ENCODE peak calls at places on chromosomes 11 and 22, in ten cellular contexts. One of them, this sample, is unnamed.

GRCh38 chr11:72305077-72305476 is 61.1 kb upstream of the PHOX2A start:
- DNase-seq in heart left ventricle: no peak
- DNase-seq in ovary: no peak
- DNase-seq in endothelial cell of umbilical vein: no peak
- DNase-seq in NB4: no peak
- DNase-seq in HCT116: no peak
- DNase-seq in H54: no peak
- DNase-seq in uterus: no peak
- DNase-seq in IMR-90: no peak
- DNase-seq in GM12891: no peak
- DNase-seq in this sample: no peak

GRCh38 chr11:36398261-36398953 is 102.3 kb downstream of the PRR5L start:
- DNase-seq in heart left ventricle: no peak
- DNase-seq in ovary: no peak
- DNase-seq in endothelial cell of umbilical vein: no peak
- DNase-seq in NB4: no peak
- DNase-seq in HCT116: no peak
- DNase-seq in H54: no peak
- DNase-seq in uterus: no peak
- DNase-seq in IMR-90: no peak
- DNase-seq in GM12891: no peak
- DNase-seq in this sample: no peak

GRCh38 chr22:29700949-29701927 is 18.6 kb upstream of the CABP7 start:
- DNase-seq in heart left ventricle: no peak
- DNase-seq in ovary: no peak
- DNase-seq in endothelial cell of umbilical vein: peak
- DNase-seq in NB4: peak
- DNase-seq in HCT116: peak
- DNase-seq in H54: no peak
- DNase-seq in uterus: no peak
- DNase-seq in IMR-90: peak
- DNase-seq in GM12891: no peak
- DNase-seq in this sample: peak

GRCh38 chr11:74694136-74694535 is 37.1 kb downstream of the CHRDL2 start:
- DNase-seq in heart left ventricle: no peak
- DNase-seq in ovary: no peak
- DNase-seq in endothelial cell of umbilical vein: no peak
- DNase-seq in NB4: no peak
- DNase-seq in HCT116: no peak
- DNase-seq in H54: no peak
- DNase-seq in uterus: no peak
- DNase-seq in IMR-90: peak
- DNase-seq in GM12891: no peak
- DNase-seq in this sample: no peak

GRCh38 chr11:29527391-29527936 is 489.4 kb downstream of the KCNA4 start:
- DNase-seq in heart left ventricle: no peak
- DNase-seq in ovary: no peak
- DNase-seq in endothelial cell of umbilical vein: peak
- DNase-seq in NB4: peak
- DNase-seq in HCT116: peak
- DNase-seq in H54: no peak
- DNase-seq in uterus: no peak
- DNase-seq in IMR-90: peak
- DNase-seq in GM12891: no peak
- DNase-seq in this sample: no peak

GRCh38 chr22:39179841-39180335 is 27.4 kb upstream of the CBX7 start:
- DNase-seq in heart left ventricle: peak
- DNase-seq in ovary: no peak
- DNase-seq in endothelial cell of umbilical vein: no peak
- DNase-seq in NB4: no peak
- DNase-seq in HCT116: no peak
- DNase-seq in H54: no peak
- DNase-seq in uterus: no peak
- DNase-seq in IMR-90: no peak
- DNase-seq in GM12891: no peak
- DNase-seq in this sample: no peak

GRCh38 chr11:69241844-69242582 is 51.9 kb upstream of the MYEOV start:
- DNase-seq in heart left ventricle: no peak
- DNase-seq in ovary: no peak
- DNase-seq in endothelial cell of umbilical vein: peak
- DNase-seq in NB4: peak
- DNase-seq in HCT116: no peak
- DNase-seq in H54: no peak
- DNase-seq in uterus: no peak
- DNase-seq in IMR-90: no peak
- DNase-seq in GM12891: no peak
- DNase-seq in this sample: no peak

GRCh38 chr11:31986201-31986889 is 104.5 kb upstream of the RCN1 start:
- DNase-seq in heart left ventricle: no peak
- DNase-seq in ovary: no peak
- DNase-seq in endothelial cell of umbilical vein: no peak
- DNase-seq in NB4: no peak
- DNase-seq in HCT116: no peak
- DNase-seq in H54: no peak
- DNase-seq in uterus: no peak
- DNase-seq in IMR-90: no peak
- DNase-seq in GM12891: no peak
- DNase-seq in this sample: no peak

GRCh38 chr11:121930004-121930965 is 185.7 kb downstream of the BLID start:
- DNase-seq in heart left ventricle: no peak
- DNase-seq in ovary: no peak
- DNase-seq in endothelial cell of umbilical vein: peak
- DNase-seq in NB4: no peak
- DNase-seq in HCT116: no peak
- DNase-seq in H54: no peak
- DNase-seq in uterus: no peak
- DNase-seq in IMR-90: peak
- DNase-seq in GM12891: no peak
- DNase-seq in this sample: no peak

DNA sequence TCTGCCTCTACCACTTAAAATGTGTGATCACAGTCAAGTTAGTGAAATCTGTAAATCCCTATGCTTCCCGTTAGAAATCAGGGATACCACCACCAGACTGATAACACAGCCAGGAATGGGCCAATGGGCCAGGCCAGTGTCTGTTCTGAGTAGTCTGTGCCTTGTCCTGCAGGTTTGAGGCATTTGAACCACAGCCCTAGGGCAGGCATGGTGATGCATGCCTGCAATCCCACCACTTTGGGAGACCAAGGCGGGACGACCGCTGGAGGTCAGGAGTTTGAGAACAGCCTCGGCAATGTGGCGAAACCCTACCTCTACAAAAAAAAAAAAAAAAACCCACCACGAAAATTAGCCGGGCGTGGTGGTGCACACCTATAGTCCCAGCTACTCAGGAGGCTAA is 12.1 kb upstream of the AHNAK start:
- DNase-seq in heart left ventricle: no peak
- DNase-seq in ovary: peak
- DNase-seq in endothelial cell of umbilical vein: no peak
- DNase-seq in NB4: no peak
- DNase-seq in HCT116: no peak
- DNase-seq in H54: no peak
- DNase-seq in uterus: no peak
- DNase-seq in IMR-90: no peak
- DNase-seq in GM12891: no peak
- DNase-seq in this sample: no peak
- TF ChIP-seq POLR2A in heart left ventricle: no peak
- TF ChIP-seq POLR2A in ovary: no peak
- TF ChIP-seq POLR2A in endothelial cell of umbilical vein: no peak
- TF ChIP-seq POLR2A in NB4: peak
- TF ChIP-seq POLR2A in HCT116: no peak
- TF ChIP-seq POLR2A in H54: no peak
- TF ChIP-seq POLR2A in uterus: no peak
- TF ChIP-seq POLR2A in IMR-90: no peak
- TF ChIP-seq POLR2A in GM12891: peak
- TF ChIP-seq POLR2A in this sample: no peak

GRCh38 chr22:42439021-42439420 is 6.8 kb upstream of the NFAM1 start:
- DNase-seq in heart left ventricle: no peak
- DNase-seq in ovary: no peak
- DNase-seq in endothelial cell of umbilical vein: no peak
- DNase-seq in NB4: peak
- DNase-seq in HCT116: no peak
- DNase-seq in H54: no peak
- DNase-seq in uterus: no peak
- DNase-seq in IMR-90: no peak
- DNase-seq in GM12891: no peak
- DNase-seq in this sample: no peak

GRCh38 chr22:42436402-42436801 is 4.2 kb upstream of the NFAM1 start:
- DNase-seq in heart left ventricle: no peak
- DNase-seq in ovary: no peak
- DNase-seq in endothelial cell of umbilical vein: no peak
- DNase-seq in NB4: no peak
- DNase-seq in HCT116: no peak
- DNase-seq in H54: no peak
- DNase-seq in uterus: no peak
- DNase-seq in IMR-90: no peak
- DNase-seq in GM12891: no peak
- DNase-seq in this sample: no peak

GRCh38 chr22:42439821-42440674 is 7.8 kb upstream of the NFAM1 start:
- DNase-seq in heart left ventricle: peak
- DNase-seq in ovary: no peak
- DNase-seq in endothelial cell of umbilical vein: peak
- DNase-seq in NB4: peak
- DNase-seq in HCT116: no peak
- DNase-seq in H54: peak
- DNase-seq in uterus: peak
- DNase-seq in IMR-90: peak
- DNase-seq in GM12891: no peak
- DNase-seq in this sample: no peak

GRCh38 chr22:42438293-42438650 is 6.1 kb upstream of the NFAM1 start:
- DNase-seq in heart left ventricle: no peak
- DNase-seq in ovary: no peak
- DNase-seq in endothelial cell of umbilical vein: no peak
- DNase-seq in NB4: no peak
- DNase-seq in HCT116: no peak
- DNase-seq in H54: no peak
- DNase-seq in uterus: no peak
- DNase-seq in IMR-90: no peak
- DNase-seq in GM12891: no peak
- DNase-seq in this sample: no peak

GRCh38 chr22:42437488-42438292 is 5.5 kb upstream of the NFAM1 start:
- DNase-seq in heart left ventricle: peak
- DNase-seq in ovary: peak
- DNase-seq in endothelial cell of umbilical vein: peak
- DNase-seq in NB4: peak
- DNase-seq in HCT116: peak
- DNase-seq in H54: peak
- DNase-seq in uterus: peak
- DNase-seq in IMR-90: peak
- DNase-seq in GM12891: peak
- DNase-seq in this sample: peak
- TF ChIP-seq POLR2A in heart left ventricle: no peak
- TF ChIP-seq POLR2A in ovary: peak
- TF ChIP-seq POLR2A in endothelial cell of umbilical vein: no peak
- TF ChIP-seq POLR2A in NB4: no peak
- TF ChIP-seq POLR2A in HCT116: no peak
- TF ChIP-seq POLR2A in H54: no peak
- TF ChIP-seq POLR2A in uterus: no peak
- TF ChIP-seq POLR2A in IMR-90: no peak
- TF ChIP-seq POLR2A in GM12891: no peak
- TF ChIP-seq POLR2A in this sample: no peak

DNA sequence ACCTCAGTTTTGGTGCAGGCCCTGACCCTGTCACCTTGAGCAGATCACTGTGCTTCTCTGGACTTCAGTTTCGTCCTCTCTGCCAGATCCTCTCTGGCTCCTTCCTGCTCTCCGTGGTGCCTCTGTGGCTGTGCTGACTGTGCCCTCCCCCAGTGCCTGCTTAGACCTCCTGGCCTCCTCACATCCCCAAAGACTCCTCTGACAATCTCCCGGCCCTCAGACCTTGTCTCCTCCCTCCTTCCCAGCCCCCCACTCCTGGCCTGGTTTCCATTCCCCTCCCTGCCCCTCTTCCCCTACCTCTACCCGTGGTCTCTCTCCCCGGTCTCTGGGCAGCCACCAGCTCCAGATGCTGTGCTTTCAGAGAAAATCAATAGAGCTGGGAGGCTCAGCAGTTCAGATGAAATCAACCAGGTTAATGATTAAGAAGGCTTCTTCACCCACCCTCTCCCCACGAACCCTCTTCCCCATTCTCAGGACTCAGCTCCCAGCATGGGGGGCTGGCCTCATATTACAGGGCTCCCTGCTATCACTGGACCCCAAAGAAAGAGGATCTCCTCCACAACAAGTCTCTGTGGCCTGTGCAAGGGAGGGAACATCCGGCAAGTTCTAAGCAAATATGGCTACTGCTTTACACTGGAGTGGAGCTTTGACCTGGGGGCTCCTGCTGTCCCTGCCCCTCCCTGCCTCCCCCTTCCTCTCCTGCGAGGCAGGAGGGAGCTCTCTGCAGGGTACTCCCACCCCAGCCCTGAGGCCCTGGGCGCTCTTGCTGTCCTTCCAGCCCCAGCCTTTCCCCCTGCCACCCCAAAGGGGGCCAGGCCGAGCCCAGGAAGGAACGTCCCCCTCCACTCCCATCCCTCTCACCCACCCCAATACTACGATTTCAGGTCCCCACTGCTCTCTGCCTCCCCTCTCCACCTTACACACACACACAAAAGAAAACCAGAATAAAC is 8.5 kb downstream of the BACE1-AS start:
- DNase-seq in heart left ventricle: no peak
- DNase-seq in ovary: peak
- DNase-seq in endothelial cell of umbilical vein: no peak
- DNase-seq in NB4: no peak
- DNase-seq in HCT116: no peak
- DNase-seq in H54: no peak
- DNase-seq in uterus: no peak
- DNase-seq in IMR-90: no peak
- DNase-seq in GM12891: no peak
- DNase-seq in this sample: no peak
- TF ChIP-seq POLR2A in heart left ventricle: no peak
- TF ChIP-seq POLR2A in ovary: no peak
- TF ChIP-seq POLR2A in endothelial cell of umbilical vein: no peak
- TF ChIP-seq POLR2A in NB4: no peak
- TF ChIP-seq POLR2A in HCT116: no peak
- TF ChIP-seq POLR2A in H54: no peak
- TF ChIP-seq POLR2A in uterus: no peak
- TF ChIP-seq POLR2A in IMR-90: no peak
- TF ChIP-seq POLR2A in GM12891: no peak
- TF ChIP-seq POLR2A in this sample: no peak

DNA sequence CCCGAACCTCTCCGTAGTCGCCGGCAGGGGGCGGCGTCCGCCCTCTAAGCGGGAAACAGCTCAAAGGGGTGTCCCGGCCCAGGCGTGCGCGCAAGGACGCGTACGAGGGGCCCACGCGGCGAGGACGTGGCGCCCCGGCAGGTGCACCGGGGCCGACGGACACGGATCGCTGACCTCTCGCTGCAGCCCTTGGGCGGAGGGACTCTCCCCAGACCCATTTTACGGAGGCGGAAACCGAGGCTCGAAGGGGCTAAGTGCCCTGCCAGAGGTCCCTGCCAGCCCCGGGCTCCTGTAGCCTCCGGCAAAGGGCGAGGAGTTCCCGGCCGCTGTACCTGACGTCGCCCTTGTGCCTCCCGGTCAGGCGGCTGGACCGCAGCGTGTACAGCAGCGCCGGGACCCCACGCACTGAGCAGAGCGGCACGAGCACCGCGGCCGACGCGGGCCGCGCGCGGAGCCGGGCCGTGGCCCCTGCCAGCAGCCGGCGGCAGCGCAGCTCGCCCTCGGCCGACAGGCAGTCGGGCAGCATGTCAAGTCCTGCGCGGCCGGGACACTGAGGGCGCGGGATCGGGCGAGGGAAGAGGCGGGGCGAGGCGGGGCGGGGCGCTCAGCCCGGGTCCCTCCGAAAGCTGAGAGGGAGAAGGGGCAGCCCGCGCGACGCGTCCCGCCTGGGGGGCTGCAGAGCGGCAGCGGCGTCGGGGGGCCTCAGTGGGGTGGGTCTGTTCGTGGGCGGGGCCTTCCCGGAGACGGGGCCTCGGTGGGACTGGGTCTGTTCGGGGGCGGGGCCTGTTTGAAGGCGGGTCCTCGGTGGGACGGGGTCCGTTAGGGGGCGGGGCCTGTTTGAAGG is at the start of gene NUDT8:
- DNase-seq in heart left ventricle: peak
- DNase-seq in ovary: peak
- DNase-seq in endothelial cell of umbilical vein: peak
- DNase-seq in NB4: peak
- DNase-seq in HCT116: peak
- DNase-seq in H54: peak
- DNase-seq in uterus: peak
- DNase-seq in IMR-90: peak
- DNase-seq in GM12891: peak
- DNase-seq in this sample: peak
- TF ChIP-seq POLR2A in heart left ventricle: peak
- TF ChIP-seq POLR2A in ovary: peak
- TF ChIP-seq POLR2A in endothelial cell of umbilical vein: no peak
- TF ChIP-seq POLR2A in NB4: peak
- TF ChIP-seq POLR2A in HCT116: peak
- TF ChIP-seq POLR2A in H54: peak
- TF ChIP-seq POLR2A in uterus: peak
- TF ChIP-seq POLR2A in IMR-90: no peak
- TF ChIP-seq POLR2A in GM12891: no peak
- TF ChIP-seq POLR2A in this sample: peak